ENCODE peak calls at places on chromosomes 1 and 21, in nine cellular contexts. N, V, S, X, L, D, Y, G and O are unnamed samples.

GRCh38 chr1:20137604-20138003 is 1.5 kb upstream of the PLA2G2F start:
- DNase-seq in D (no peak), X (no peak), S (no peak), Y (no peak), L (no peak), G (no peak), N (peak; percentile 30), V (no peak), O (no peak)

GRCh38 chr1:6013491-6013890 is 21.3 kb upstream of the NPHP4 start:
- DNase-seq in D (no peak), Y (no peak), N (no peak), V (no peak), X (no peak), G (no peak), L (no peak), S (no peak), O (no peak)

GRCh38 chr1:97137862-97138514 is 416.4 kb downstream of the PTBP2 start:
- DNase-seq in V (peak; percentile 86), D (peak; percentile 17), X (no peak), Y (no peak), L (peak; percentile 86), S (peak; percentile 47), G (no peak), N (no peak), O (peak; percentile 91)

GRCh38 chr1:1567152-1567830 is 7.4 kb downstream of the SSU72 start:
- DNase-seq in D (no peak), V (peak; percentile 48), Y (no peak), L (no peak), N (no peak), S (no peak), G (no peak), X (no peak), O (no peak)

GRCh38 chr1:205629751-205630150 is 2.1 kb downstream of the ELK4 start:
- DNase-seq in D (no peak), Y (no peak), V (no peak), G (no peak), N (no peak), L (no peak), S (no peak), X (no peak), O (no peak)

GRCh38 chr1:201085902-201086735 is 26.1 kb downstream of the CACNA1S start:
- DNase-seq in X (no peak), N (no peak), V (peak; percentile 43), S (peak; percentile 77), L (peak; percentile 42), D (peak; percentile 64), G (no peak), Y (peak; percentile 24), O (peak; percentile 58)

GRCh38 chr1:54051936-54052469 is 1.0 kb downstream of the TMEM59 start:
- DNase-seq in L (peak; percentile 58), D (no peak), G (no peak), S (no peak), V (no peak), Y (no peak), N (no peak), X (no peak), O (peak; percentile 67)

GRCh38 chr1:38464071-38464661 is 395.4 kb downstream of the RRAGC start:
- DNase-seq in D (no peak), X (no peak), Y (no peak), G (no peak), L (no peak), V (no peak), S (no peak), N (no peak), O (no peak)

GRCh38 chr1:241611063-241611462 is 29.1 kb downstream of the CHML start:
- DNase-seq in D (peak; percentile 93), N (no peak), L (peak; percentile 79), Y (peak; percentile 4), V (peak; percentile 76), X (peak; percentile 9), S (peak; percentile 37), G (no peak), O (peak; percentile 82)

GRCh38 chr1:113811353-113811887 is 856 bp downstream of the RSBN1 start:
- DNase-seq in X (peak; percentile 12), S (no peak), G (peak; percentile 30), N (no peak), Y (peak; percentile 27), D (no peak), V (peak; percentile 43), L (peak; percentile 23), O (peak; percentile 20)

GRCh38 chr1:20248954-20249612 is 41.6 kb upstream of the VWA5B1 start:
- DNase-seq in V (no peak), Y (peak; percentile 44), N (no peak), S (no peak), L (no peak), G (peak; percentile 10), D (no peak), X (peak; percentile 3), O (no peak)

GRCh38 chr1:194069168-194069830 is 882.9 kb upstream of the B3GALT2 start:
- DNase-seq in S (no peak), L (peak; percentile 12), N (peak; percentile 79), G (no peak), Y (no peak), D (no peak), V (no peak), X (no peak), O (peak; percentile 53)

GRCh38 chr1:107432108-107432507 is 291.3 kb downstream of the NTNG1 start:
- DNase-seq in V (no peak), D (no peak), Y (no peak), S (no peak), G (no peak), N (no peak), L (no peak), X (no peak), O (no peak)

GRCh38 chr1:59406437-59407164 is 109.7 kb downstream of the FGGY start:
- DNase-seq in D (no peak), N (no peak), V (no peak), X (no peak), Y (no peak), L (no peak), S (no peak), G (no peak), O (no peak)

GRCh38 chr1:150876111-150876434 is 326 bp downstream of the ARNT start:
- DNase-seq in V (peak; percentile 67), X (no peak), Y (no peak), S (peak; percentile 51), L (peak; percentile 56), G (no peak), D (peak; percentile 46), N (no peak), O (peak; percentile 64)

GRCh38 chr1:243713470-243714186 is 136.4 kb downstream of the AKT3 start:
- DNase-seq in V (no peak), L (peak; percentile 62), N (no peak), X (no peak), D (no peak), G (no peak), Y (no peak), S (no peak), O (peak; percentile 39)

GRCh38 chr1:115077286-115077983 is 11.9 kb downstream of the TSPAN2 start:
- DNase-seq in X (no peak), G (no peak), D (no peak), L (peak; percentile 31), Y (no peak), S (no peak), N (no peak), V (no peak), O (no peak)

GRCh38 chr1:63663873-63664272 is 70.7 kb downstream of the PGM1 start:
- DNase-seq in L (peak; percentile 58), G (no peak), S (no peak), D (no peak), Y (no peak), X (no peak), V (peak; percentile 15), N (no peak), O (peak; percentile 46)

GRCh38 chr1:12585536-12585935 is 32.5 kb downstream of the DHRS3 start:
- DNase-seq in X (no peak), V (no peak), L (no peak), N (no peak), Y (no peak), S (no peak), G (no peak), D (no peak), O (no peak)

GRCh38 chr1:11749203-11749689 is 12.7 kb upstream of the C1orf167 start:
- DNase-seq in X (peak; percentile 48), G (peak; percentile 15), N (no peak), L (peak; percentile 16), V (no peak), S (peak; percentile 68), D (no peak), Y (peak; percentile 24), O (peak; percentile 27)

GRCh38 chr1:205172729-205173366 is 38.7 kb downstream of the DSTYK start:
- DNase-seq in G (no peak), D (peak; percentile 88), L (peak; percentile 98), Y (no peak), N (no peak), X (no peak), V (peak; percentile 99), S (no peak), O (peak; percentile 97)

GRCh38 chr1:116203936-116204335 is 92.7 kb downstream of the MAB21L3 start:
- DNase-seq in Y (no peak), S (no peak), V (no peak), G (no peak), D (no peak), X (no peak), N (no peak), L (peak; percentile 56), O (no peak)

GRCh38 chr1:65480684-65481405 is 60.4 kb downstream of the LEPR start:
- DNase-seq in Y (no peak), V (no peak), L (no peak), N (no peak), D (no peak), X (no peak), G (no peak), S (no peak), O (no peak)

GRCh38 chr1:207319207-207319606 is 2.3 kb upstream of the CD55 start:
- DNase-seq in N (no peak), G (no peak), L (no peak), D (no peak), S (no peak), Y (no peak), V (no peak), X (no peak), O (no peak)

GRCh38 chr21:45511007-45511406 is 31.2 kb downstream of the SLC19A1 start:
- DNase-seq in V (no peak), D (no peak), X (no peak), Y (no peak), S (no peak), L (no peak), N (peak; percentile 31), G (no peak), O (no peak)

GRCh38 chr1:147804942-147805723 is 44.7 kb upstream of the GJA5 start:
- DNase-seq in L (no peak), X (no peak), Y (no peak), S (no peak), N (no peak), G (no peak), V (no peak), D (no peak), O (no peak)

GRCh38 chr1:100883963-100884362 is 10.7 kb downstream of the EXTL2 start:
- DNase-seq in X (no peak), S (no peak), G (no peak), V (peak; percentile 76), D (no peak), Y (no peak), N (no peak), L (peak; percentile 66), O (peak; percentile 57)

GRCh38 chr1:107648071-107648470 is 316.9 kb downstream of the VAV3 start:
- DNase-seq in D (no peak), V (peak; percentile 67), X (no peak), G (no peak), S (no peak), Y (no peak), L (peak; percentile 90), N (no peak), O (peak; percentile 7)

GRCh38 chr1:180248731-180249681 is 18.9 kb downstream of the LHX4 start:
- DNase-seq in S (no peak), Y (no peak), V (no peak), D (no peak), X (no peak), G (no peak), L (no peak), N (peak; percentile 78), O (no peak)

GRCh38 chr1:219927956-219928790 is at the start of gene SLC30A10:
- DNase-seq in G (no peak), Y (peak; percentile 3), X (no peak), D (no peak), N (no peak), V (peak; percentile 3), S (peak; percentile 65), L (peak; percentile 1), O (peak; percentile 4)

GRCh38 chr1:7827134-7827955 is 25.5 kb downstream of the UTS2 start:
- DNase-seq in D (no peak), S (peak; percentile 61), X (peak; percentile 24), G (peak; percentile 34), V (peak; percentile 12), N (no peak), L (peak; percentile 8), Y (peak; percentile 32), O (no peak)